ENCODE peak calls at places on chromosomes 2 and 18, in eight cellular contexts. U is uterus, F is aorta, T is GM23248, V is NT2/D1, N is pancreas, K is heart left ventricle, I is thoracic aorta. Y is an unnamed sample. For H3K27me3 and H3K4me1, the result is how much of the 10 kb centered on the place peaks cover.

GRCh38 chr2:123839326-123839725 is 185.8 kb upstream of the CNTNAP5 start:
- DNase-seq in I (no peak), T (no peak), N (no peak), F (no peak), V (no peak), K (no peak), U (no peak), Y (no peak)

GRCh38 chr2:209638346-209638745 is 133.3 kb upstream of the UNC80 start:
- DNase-seq in K (no peak), I (no peak), U (no peak), F (no peak), V (no peak), T (peak), N (no peak), Y (no peak)

GRCh38 chr2:68952887-68953521 is at the start of gene GKN2:
- DNase-seq in T (no peak), U (no peak), V (no peak), N (no peak), F (no peak), K (no peak), I (no peak), Y (no peak)

GRCh38 chr2:235924675-235925063 is 243.5 kb downstream of the GBX2 start:
- DNase-seq in V (no peak), K (no peak), F (no peak), T (no peak), I (no peak), U (no peak), N (no peak), Y (no peak)

GRCh38 chr2:102442967-102443828 is 20.2 kb downstream of the IL18RAP start:
- DNase-seq in V (peak), T (peak), I (no peak), K (no peak), F (no peak), N (no peak), U (no peak), Y (no peak)

GRCh38 chr2:241739651-241740050 is 5.2 kb downstream of the D2HGDH start:
- DNase-seq in T (peak), N (no peak), F (no peak), U (no peak), K (no peak), V (no peak), I (no peak), Y (no peak)

GRCh38 chr2:72744049-72744448 is 81.8 kb downstream of the EXOC6B start:
- DNase-seq in I (no peak), T (peak), U (no peak), V (no peak), K (no peak), F (no peak), N (no peak), Y (no peak)

GRCh38 chr2:167127135-167127534 is 238.9 kb downstream of the XIRP2 start:
- DNase-seq in U (no peak), K (no peak), F (no peak), T (peak), N (no peak), I (no peak), V (no peak), Y (no peak)

GRCh38 chr2:111168528-111168929 is 47.8 kb downstream of the BCL2L11 start:
- DNase-seq in K (peak), N (peak), I (no peak), T (peak), F (peak), V (no peak), U (peak), Y (no peak)

GRCh38 chr2:169366066-169366465 is 3.7 kb upstream of the LRP2 start:
- DNase-seq in I (no peak), V (no peak), U (no peak), K (no peak), F (no peak), T (no peak), N (no peak), Y (no peak)

GRCh38 chr2:23505984-23506380 is 121.0 kb downstream of the KLHL29 start:
- DNase-seq in T (peak), V (no peak), K (no peak), N (no peak), I (no peak), F (no peak), U (peak), Y (no peak)

GRCh38 chr2:68992341-68992740 is 17.9 kb downstream of the GKN1 start:
- DNase-seq in N (no peak), I (no peak), U (no peak), K (no peak), V (no peak), F (no peak), T (no peak), Y (no peak)

GRCh38 chr18:2324459-2324858 is 246.8 kb downstream of the METTL4 start:
- DNase-seq in K (no peak), I (no peak), T (no peak), V (no peak), F (no peak), N (no peak), U (no peak), Y (no peak)
- H3K27me3 ChIP-seq in K (under half), I (under half), T (under half), V (under half), F (under half), N (under half), U (under half), Y (under half)

GRCh38 chr2:55810621-55811020 is 113.0 kb downstream of the EFEMP1 start:
- DNase-seq in T (peak), I (no peak), F (no peak), N (no peak), U (no peak), K (no peak), V (no peak), Y (no peak)
- H3K4me1 ChIP-seq in T (under half), I (under half), F (under half), N (under half), U (under half), K (under half), V (under half), Y (under half)

DNA sequence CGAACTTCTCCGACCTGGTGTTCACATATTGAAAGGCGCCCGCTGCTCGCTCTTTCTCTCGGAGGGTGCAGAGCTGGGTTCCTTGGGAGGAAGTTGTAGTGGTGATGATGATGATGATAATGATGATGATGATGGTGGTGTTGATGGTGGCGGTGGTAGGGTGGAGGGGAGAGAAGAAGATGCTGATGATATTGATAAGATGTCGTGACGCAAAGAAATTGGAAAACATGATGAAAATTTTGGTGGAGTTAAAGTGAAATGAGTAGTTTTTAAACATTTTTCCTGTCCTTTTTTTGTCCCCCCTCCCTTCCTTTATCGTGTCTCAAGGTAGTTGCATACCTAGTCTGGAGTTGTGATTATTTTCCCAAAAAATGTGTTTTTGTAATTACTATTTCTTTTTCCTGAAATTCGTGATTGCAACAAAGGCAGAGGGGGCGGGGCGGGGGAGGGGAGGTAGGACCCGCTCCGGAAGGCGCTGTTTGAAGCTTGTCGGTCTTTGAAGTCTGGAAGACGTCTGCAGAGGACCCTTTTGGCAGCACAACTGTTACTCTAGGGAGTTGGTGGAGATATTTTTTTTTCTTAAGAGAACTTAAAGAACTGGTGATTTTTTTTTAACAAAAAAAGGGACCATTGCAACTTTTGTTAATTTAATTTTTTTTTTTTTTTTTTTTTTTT is 2.0 kb downstream of the SOX11 start:
- DNase-seq in T (no peak), F (no peak), K (no peak), U (no peak), N (no peak), V (no peak), I (no peak), Y (no peak)
- H3K27me3 ChIP-seq in T (under half), F (under half), K (half or more), U (under half), N (under half), V (under half), I (under half), Y (under half)

DNA sequence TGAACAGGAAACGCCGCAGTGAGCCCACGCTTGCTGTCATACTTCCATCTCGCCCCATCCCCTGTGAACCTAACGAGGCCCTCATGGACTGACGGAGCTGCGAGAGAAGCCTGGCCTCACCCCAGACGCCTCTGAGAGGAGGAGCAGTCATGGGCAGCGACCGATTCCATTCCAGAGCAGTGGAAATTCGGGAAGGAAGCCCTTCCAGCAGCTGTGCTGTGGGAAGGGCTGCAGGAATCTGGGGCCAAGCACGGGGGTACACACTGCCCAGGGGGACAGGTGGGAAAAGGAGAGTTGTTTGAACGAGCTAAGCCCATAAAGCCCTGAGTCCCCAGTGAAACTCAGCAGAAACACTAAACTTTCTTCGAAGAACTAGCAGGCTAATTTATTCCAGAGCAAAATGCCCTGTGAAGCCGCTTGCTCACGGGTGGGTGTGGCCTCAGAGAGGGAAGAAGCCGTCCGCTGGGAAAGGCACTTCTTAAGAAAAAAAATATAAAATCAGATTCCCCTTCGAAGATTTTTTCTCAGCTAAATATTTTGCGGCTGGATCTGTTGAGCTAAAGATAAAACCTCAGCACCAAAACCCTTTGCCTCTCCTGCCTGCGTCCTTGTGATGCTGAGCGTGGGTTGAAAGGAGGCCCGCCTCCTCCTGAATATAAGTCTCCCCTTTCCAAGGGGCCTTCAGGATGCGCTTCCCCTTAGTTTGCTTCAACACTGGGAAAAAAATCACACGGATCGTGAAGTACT is 38.2 kb downstream of the ANKMY1 start:
- DNase-seq in I (no peak), K (no peak), U (no peak), T (peak), V (no peak), F (peak), N (no peak), Y (no peak)
- H3K4me1 ChIP-seq in I (under half), K (under half), U (under half), T (under half), V (under half), F (under half), N (under half), Y (under half)

Y was measured in Peyer's patch.